ENCODE peak calls at places on chromosomes 6 and 20, in eight cellular contexts. L is stomach, O is A549, G is GM12878, E is ovary, H is suprapubic skin, X is tibial nerve, Q is HepG2. C is an unnamed sample.

GRCh38 chr6:39865011-39865888 is 69.0 kb downstream of the MOCS1 start:
- DNase-seq in O (peak), H (peak), G (no peak), Q (peak), X (peak), E (peak), L (peak), C (no peak)

GRCh38 chr20:21586682-21587081 is 72.8 kb upstream of the NKX2-2 start:
- DNase-seq in L (no peak), G (no peak), O (no peak), H (no peak), E (no peak), X (no peak), Q (no peak), C (no peak)

GRCh38 chr20:12395404-12396159 is 477.9 kb downstream of the BTBD3 start:
- DNase-seq in E (no peak), H (no peak), Q (no peak), X (no peak), G (no peak), L (no peak), O (no peak), C (no peak)

GRCh38 chr6:106628658-106629102 is 618 bp downstream of the RTN4IP1 start:
- DNase-seq in E (no peak), O (no peak), G (no peak), Q (peak), X (no peak), L (no peak), H (no peak), C (no peak)

GRCh38 chr6:33213166-33213988 is 5.1 kb downstream of the RING1 start:
- DNase-seq in E (peak), H (no peak), L (no peak), O (no peak), Q (no peak), G (no peak), X (no peak), C (no peak)

GRCh38 chr6:47165918-47166317 is 123.8 kb upstream of the ADGRF1 start:
- DNase-seq in L (no peak), X (no peak), Q (no peak), E (no peak), G (peak), H (no peak), O (no peak), C (peak)

GRCh38 chr6:13559968-13560650 is 14.3 kb upstream of the SIRT5 start:
- DNase-seq in Q (no peak), E (no peak), L (no peak), H (no peak), G (no peak), X (no peak), O (no peak), C (no peak)

GRCh38 chr6:103210686-103211085 is 1649.0 kb downstream of the HACE1 start:
- DNase-seq in X (no peak), L (no peak), E (no peak), G (no peak), H (no peak), Q (no peak), O (no peak), C (no peak)

GRCh38 chr6:82118150-82118562 is 129.4 kb downstream of the IBTK start:
- DNase-seq in L (no peak), G (no peak), H (no peak), Q (no peak), X (no peak), E (no peak), O (no peak), C (no peak)

GRCh38 chr6:110331383-110331782 is 26.8 kb downstream of the METTL24 start:
- DNase-seq in H (no peak), O (no peak), G (no peak), Q (no peak), E (no peak), X (no peak), L (no peak), C (no peak)

GRCh38 chr6:110329348-110329728 is 28.8 kb downstream of the METTL24 start:
- DNase-seq in O (no peak), Q (no peak), H (no peak), G (no peak), E (peak), X (no peak), L (no peak), C (no peak)

GRCh38 chr6:110331816-110332215 is 26.3 kb downstream of the METTL24 start:
- DNase-seq in L (no peak), H (no peak), Q (no peak), X (no peak), E (no peak), G (no peak), O (no peak), C (no peak)

GRCh38 chr6:110328231-110328630 is 29.9 kb downstream of the METTL24 start:
- DNase-seq in L (no peak), O (no peak), H (no peak), E (no peak), G (no peak), Q (no peak), X (no peak), C (no peak)

GRCh38 chr6:110329729-110330436 is 28.3 kb downstream of the METTL24 start:
- DNase-seq in O (no peak), G (no peak), Q (peak), L (no peak), H (no peak), X (no peak), E (peak), C (peak)
- H3K27ac ChIP-seq in O (no peak), G (no peak), Q (peak), L (peak), H (peak), X (peak), E (no peak), C (peak)

GRCh38 chr6:96279084-96279483 is 242.5 kb upstream of the UFL1 start:
- DNase-seq in H (no peak), G (no peak), O (no peak), L (no peak), Q (no peak), X (no peak), E (no peak), C (no peak)
- H3K4me3 ChIP-seq in H (no peak), G (no peak), O (no peak), L (no peak), Q (no peak), X (no peak), E (no peak), C (no peak)

DNA sequence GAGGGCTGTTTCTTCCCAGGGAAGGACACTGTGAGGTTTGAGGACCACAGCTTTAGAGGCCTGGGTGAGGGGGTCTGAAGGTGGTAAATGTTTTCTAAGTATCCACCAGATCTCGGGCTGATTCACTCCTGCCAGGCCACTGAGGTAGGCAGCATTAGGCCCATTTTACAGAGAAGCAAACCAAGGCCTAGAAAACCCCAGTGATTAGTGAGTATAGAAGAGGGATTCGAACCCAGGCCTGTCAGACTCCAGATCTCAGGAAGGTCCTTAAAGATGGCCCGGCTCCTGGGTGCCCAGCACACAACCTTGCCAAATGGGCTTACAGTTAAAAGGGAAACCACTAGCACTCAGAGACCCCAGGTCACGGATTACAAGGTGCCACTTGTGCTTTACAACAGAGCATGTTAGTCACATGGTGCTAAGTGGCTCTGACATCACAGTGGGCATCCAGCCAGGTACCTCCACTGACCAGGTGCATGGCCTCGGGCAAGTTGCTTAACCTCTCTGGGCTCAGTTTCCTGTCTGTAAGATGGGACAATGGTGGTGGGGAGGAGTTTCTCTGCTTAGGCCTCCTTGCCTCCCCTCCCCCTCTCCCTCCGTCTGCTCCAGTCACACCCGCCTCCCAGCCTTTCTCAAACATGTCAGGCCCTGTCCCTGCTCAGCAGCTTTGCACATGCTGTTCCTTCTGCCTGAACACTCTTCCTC is 18.8 kb upstream of the SIRPA start:
- DNase-seq in H (no peak), L (no peak), G (no peak), E (no peak), X (no peak), O (peak), Q (no peak), C (no peak)
- TF ChIP-seq EP300 in H (no peak), L (no peak), G (no peak), E (no peak), X (no peak), O (no peak), Q (no peak), C (no peak)

GRCh38 chr6:18053555-18054445 is 66.4 kb upstream of the KIF13A start:
- DNase-seq in O (no peak), H (no peak), G (no peak), Q (no peak), X (no peak), E (no peak), L (no peak), C (no peak)
- H3K27ac ChIP-seq in O (no peak), H (peak), G (no peak), Q (no peak), X (peak), E (no peak), L (no peak), C (peak)

GRCh38 chr20:43092689-43093088 is 97.0 kb downstream of the PTPRT start:
- DNase-seq in Q (no peak), L (no peak), G (no peak), X (no peak), O (no peak), H (no peak), E (no peak), C (peak)
- H3K4me3 ChIP-seq in Q (no peak), L (no peak), G (no peak), X (no peak), O (no peak), H (no peak), E (no peak), C (no peak)

GRCh38 chr20:25035924-25036323 is 22.0 kb downstream of the ACSS1 start:
- DNase-seq in X (no peak), L (no peak), E (peak), H (no peak), G (no peak), Q (no peak), O (no peak), C (no peak)
- TF ChIP-seq EP300 in X (no peak), L (no peak), E (no peak), H (no peak), G (no peak), Q (no peak), O (no peak), C (no peak)

C was measured in esophagus muscularis mucosa.